ENCODE peak calls at places on chromosomes 7 and 10, in ten cellular contexts. H, K, R, S, C, T, Z, X, B and E are unnamed samples.

GRCh38 chr10:110008518-110009339 is 945 bp downstream of the ADD3 start:
- DNase-seq in H (no peak), K (peak), R (peak), S (no peak), C (peak), T (no peak), Z (peak), X (peak), B (peak), E (peak)

GRCh38 chr7:18016547-18017444 is 10.8 kb downstream of the PRPS1L1 start:
- DNase-seq in H (no peak), K (no peak), R (no peak), S (peak), C (no peak), T (no peak), Z (no peak), X (no peak), B (no peak), E (no peak)

GRCh38 chr10:85995791-85996190 is 370.8 kb downstream of the GRID1 start:
- DNase-seq in H (peak), K (no peak), R (no peak), S (peak), C (no peak), T (no peak), Z (peak), X (no peak), B (peak), E (peak)

GRCh38 chr7:74094224-74095095 is 10.9 kb downstream of the LIMK1 start:
- DNase-seq in H (peak), K (peak), R (peak), S (peak), C (peak), T (peak), Z (peak), X (peak), B (peak), E (no peak)

GRCh38 chr7:35454575-35455385 is 200.9 kb upstream of the TBX20 start:
- DNase-seq in H (no peak), K (no peak), R (no peak), S (no peak), C (no peak), T (no peak), Z (no peak), X (no peak), B (no peak), E (no peak)

GRCh38 chr10:127041561-127041960 is 136.3 kb downstream of the DOCK1 start:
- DNase-seq in H (peak), K (no peak), R (no peak), S (peak), C (no peak), T (peak), Z (peak), X (no peak), B (no peak), E (no peak)

GRCh38 chr10:27155073-27155754 is at the start of gene MASTL:
- DNase-seq in H (peak), K (peak), R (peak), S (peak), C (peak), T (peak), Z (peak), X (peak), B (peak), E (peak)

GRCh38 chr7:31595390-31595789 is 81.5 kb downstream of the ITPRID1 start:
- DNase-seq in H (no peak), K (no peak), R (no peak), S (no peak), C (no peak), T (no peak), Z (no peak), X (no peak), B (no peak), E (no peak)

GRCh38 chr10:46028584-46029570 is 1.5 kb downstream of the NCOA4 start:
- DNase-seq in H (peak), K (peak), R (peak), S (peak), C (no peak), T (no peak), Z (peak), X (no peak), B (peak), E (peak)

GRCh38 chr10:98433881-98434732 is 12.6 kb downstream of the HPS1 start:
- DNase-seq in H (peak), K (no peak), R (no peak), S (no peak), C (no peak), T (no peak), Z (peak), X (no peak), B (no peak), E (no peak)

GRCh38 chr7:78020874-78021249 is 222.3 kb downstream of the PHTF2 start:
- DNase-seq in H (peak), K (no peak), R (no peak), S (no peak), C (no peak), T (no peak), Z (peak), X (no peak), B (no peak), E (no peak)

GRCh38 chr10:125158528-125159485 is 1.6 kb downstream of the CTBP2 start:
- DNase-seq in H (peak), K (no peak), R (no peak), S (peak), C (peak), T (peak), Z (peak), X (no peak), B (no peak), E (no peak)

GRCh38 chr10:27986831-27987230 is 12.0 kb downstream of the ODAD2 start:
- DNase-seq in H (no peak), K (no peak), R (no peak), S (no peak), C (no peak), T (no peak), Z (no peak), X (no peak), B (no peak), E (no peak)

GRCh38 chr7:96120856-96121255 is 201.0 kb downstream of the SLC25A13 start:
- DNase-seq in H (peak), K (no peak), R (no peak), S (peak), C (no peak), T (no peak), Z (peak), X (no peak), B (no peak), E (no peak)

GRCh38 chr10:48606530-48607355 is 1.9 kb upstream of the ARHGAP22 start:
- DNase-seq in H (peak), K (no peak), R (no peak), S (peak), C (no peak), T (peak), Z (peak), X (no peak), B (no peak), E (no peak)

DNA sequence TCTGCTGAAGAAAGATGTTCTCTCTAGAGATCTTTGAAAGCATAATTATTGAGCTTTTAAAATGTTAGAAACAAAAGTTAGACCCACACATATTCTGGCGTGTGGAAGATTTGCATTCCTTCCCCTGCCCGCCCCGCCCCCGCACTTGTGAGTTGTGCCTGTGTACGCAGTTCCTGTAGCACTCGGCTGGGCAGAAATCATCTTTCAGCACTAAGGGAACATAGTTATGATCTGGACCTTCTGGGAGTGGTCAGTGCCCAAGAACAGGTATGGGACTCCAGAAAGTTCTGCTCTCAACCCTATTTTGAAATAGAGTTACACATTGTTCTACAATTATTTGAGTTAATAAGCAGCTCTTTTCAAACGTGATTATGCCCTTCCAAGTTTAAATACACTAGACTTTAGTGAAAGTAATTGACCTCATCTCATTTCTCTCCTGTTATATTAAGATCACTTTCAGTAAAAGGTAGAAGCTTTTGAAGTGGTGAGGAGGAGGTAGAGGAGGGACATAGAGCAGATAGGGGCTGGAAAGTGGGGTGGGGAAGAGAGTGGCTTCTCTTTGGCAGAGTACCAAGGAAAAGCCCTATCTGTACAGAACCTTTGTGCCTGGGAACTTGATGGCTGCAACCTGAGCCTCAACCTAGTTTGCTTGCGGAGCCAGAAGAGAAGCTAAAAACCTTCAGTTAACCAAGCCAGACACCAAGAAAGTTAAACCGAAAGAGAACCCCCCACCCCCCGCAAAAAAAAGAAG is 5.7 kb downstream of the BLVRA start:
- DNase-seq in H (no peak), K (peak), R (no peak), S (peak), C (peak), T (peak), Z (no peak), X (no peak), B (peak), E (no peak)
- H3K4me3 ChIP-seq in H (no peak), K (no peak), R (no peak), S (no peak), C (no peak), T (no peak), Z (no peak), X (peak), B (peak), E (no peak)

DNA sequence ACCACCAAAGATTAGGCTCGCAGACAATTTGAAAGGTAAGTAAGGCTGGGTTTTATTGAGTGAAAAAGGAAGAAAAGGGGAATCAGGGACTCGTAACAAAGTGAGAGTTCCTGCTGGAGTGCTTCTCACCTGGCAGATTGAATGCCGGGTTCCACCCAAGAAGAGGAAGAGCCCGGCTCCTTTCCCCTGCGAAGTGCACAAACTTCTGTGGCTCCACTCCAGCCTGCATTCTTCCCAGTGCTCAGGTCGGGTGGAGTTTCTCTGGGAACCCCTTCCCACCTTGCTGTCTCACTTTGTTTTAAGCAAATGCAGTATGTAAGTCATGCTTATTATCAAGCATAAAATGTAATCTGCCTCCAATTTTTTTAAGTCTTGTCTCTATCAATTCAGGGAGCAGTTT is 87.1 kb upstream of the TMEM106B start:
- DNase-seq in H (no peak), K (no peak), R (no peak), S (no peak), C (no peak), T (no peak), Z (no peak), X (no peak), B (no peak), E (no peak)
- H3K4me3 ChIP-seq in H (no peak), K (no peak), R (no peak), S (no peak), C (no peak), T (no peak), Z (no peak), X (no peak), B (no peak), E (no peak)

GRCh38 chr7:33907625-33908024 is 2.3 kb downstream of the BMPER start:
- DNase-seq in H (no peak), K (no peak), R (no peak), S (no peak), C (no peak), T (no peak), Z (no peak), X (no peak), B (no peak), E (no peak)
- H3K4me3 ChIP-seq in H (peak), K (no peak), R (no peak), S (peak), C (no peak), T (no peak), Z (peak), X (no peak), B (no peak), E (no peak)

GRCh38 chr10:78420946-78421732 is 387.5 kb downstream of the RPS24 start:
- DNase-seq in H (no peak), K (no peak), R (no peak), S (no peak), C (no peak), T (peak), Z (no peak), X (no peak), B (no peak), E (no peak)
- H3K4me3 ChIP-seq in H (no peak), K (no peak), R (no peak), S (no peak), C (no peak), T (no peak), Z (no peak), X (no peak), B (no peak), E (no peak)

GRCh38 chr10:1270490-1270889 is 214.3 kb downstream of the WDR37 start:
- DNase-seq in H (no peak), K (no peak), R (no peak), S (no peak), C (no peak), T (peak), Z (no peak), X (no peak), B (no peak), E (no peak)

GRCh38 chr10:1266033-1266802 is 210.0 kb downstream of the WDR37 start:
- DNase-seq in H (no peak), K (no peak), R (no peak), S (no peak), C (no peak), T (peak), Z (no peak), X (no peak), B (no peak), E (no peak)

GRCh38 chr10:1268856-1269255 is 212.7 kb downstream of the WDR37 start:
- DNase-seq in H (no peak), K (no peak), R (no peak), S (no peak), C (no peak), T (no peak), Z (no peak), X (no peak), B (no peak), E (no peak)

GRCh38 chr10:1267148-1267547 is 211.0 kb downstream of the WDR37 start:
- DNase-seq in H (no peak), K (no peak), R (no peak), S (no peak), C (no peak), T (no peak), Z (no peak), X (no peak), B (no peak), E (no peak)

GRCh38 chr10:1267568-1267967 is 211.4 kb downstream of the WDR37 start:
- DNase-seq in H (no peak), K (no peak), R (no peak), S (no peak), C (no peak), T (peak), Z (no peak), X (no peak), B (no peak), E (no peak)
- H3K4me3 ChIP-seq in H (no peak), K (no peak), R (no peak), S (no peak), C (no peak), T (no peak), Z (no peak), X (no peak), B (no peak), E (no peak)

DNA sequence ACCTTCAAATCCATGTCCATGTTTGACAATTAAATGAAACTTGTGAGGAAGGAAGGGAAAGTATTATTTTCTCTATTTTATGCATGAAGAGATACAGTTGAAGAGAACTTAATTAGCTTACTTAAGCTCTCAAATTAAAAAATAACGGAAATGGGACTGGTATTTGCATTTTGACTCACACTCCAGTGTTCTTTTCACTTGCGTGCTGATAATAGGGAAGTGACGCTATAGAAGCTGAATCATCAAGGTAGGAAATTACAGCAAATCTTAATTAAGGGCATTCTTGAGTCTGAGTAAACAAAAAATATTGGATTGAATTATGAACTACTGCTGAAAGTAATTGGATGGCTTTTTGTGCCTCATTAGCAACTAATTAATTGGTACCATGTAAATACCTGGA is 44.0 kb upstream of the NPVF start:
- DNase-seq in H (no peak), K (no peak), R (no peak), S (no peak), C (no peak), T (no peak), Z (no peak), X (no peak), B (no peak), E (no peak)
- H3K4me3 ChIP-seq in H (no peak), K (no peak), R (no peak), S (no peak), C (no peak), T (no peak), Z (no peak), X (no peak), B (no peak), E (no peak)

GRCh38 chr7:136894789-136895188 is 26.3 kb downstream of the CHRM2 start:
- DNase-seq in H (no peak), K (no peak), R (no peak), S (no peak), C (no peak), T (no peak), Z (no peak), X (no peak), B (no peak), E (no peak)

GRCh38 chr7:136900005-136900404 is 31.6 kb downstream of the CHRM2 start:
- DNase-seq in H (no peak), K (no peak), R (no peak), S (no peak), C (no peak), T (no peak), Z (no peak), X (no peak), B (no peak), E (no peak)

GRCh38 chr7:136897676-136898075 is 29.2 kb downstream of the CHRM2 start:
- DNase-seq in H (no peak), K (no peak), R (no peak), S (no peak), C (no peak), T (no peak), Z (no peak), X (no peak), B (no peak), E (no peak)
- H3K4me3 ChIP-seq in H (no peak), K (no peak), R (no peak), S (no peak), C (no peak), T (no peak), Z (no peak), X (no peak), B (no peak), E (no peak)

DNA sequence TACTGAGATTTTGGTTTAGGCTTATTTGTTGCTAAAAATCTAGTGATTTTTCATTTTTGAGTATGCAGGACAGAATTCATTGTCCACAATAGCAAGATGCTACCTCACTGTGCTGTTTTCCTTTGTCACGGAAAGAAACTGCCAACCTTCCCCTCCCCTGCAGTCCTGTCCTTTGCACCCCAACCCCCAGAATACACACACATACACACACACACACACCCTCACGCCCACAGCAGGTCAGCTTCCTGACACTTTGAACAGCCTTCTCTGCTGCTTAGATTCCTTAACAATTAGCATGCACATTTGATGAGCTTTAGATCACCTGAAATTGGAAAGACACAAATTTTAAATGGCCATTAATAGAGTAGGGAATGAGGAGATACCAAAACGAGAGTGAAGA is 32.1 kb downstream of the ARMC3 start:
- DNase-seq in H (no peak), K (no peak), R (no peak), S (no peak), C (no peak), T (no peak), Z (no peak), X (no peak), B (no peak), E (no peak)
- H3K4me3 ChIP-seq in H (no peak), K (no peak), R (no peak), S (no peak), C (no peak), T (no peak), Z (no peak), X (no peak), B (no peak), E (no peak)

DNA sequence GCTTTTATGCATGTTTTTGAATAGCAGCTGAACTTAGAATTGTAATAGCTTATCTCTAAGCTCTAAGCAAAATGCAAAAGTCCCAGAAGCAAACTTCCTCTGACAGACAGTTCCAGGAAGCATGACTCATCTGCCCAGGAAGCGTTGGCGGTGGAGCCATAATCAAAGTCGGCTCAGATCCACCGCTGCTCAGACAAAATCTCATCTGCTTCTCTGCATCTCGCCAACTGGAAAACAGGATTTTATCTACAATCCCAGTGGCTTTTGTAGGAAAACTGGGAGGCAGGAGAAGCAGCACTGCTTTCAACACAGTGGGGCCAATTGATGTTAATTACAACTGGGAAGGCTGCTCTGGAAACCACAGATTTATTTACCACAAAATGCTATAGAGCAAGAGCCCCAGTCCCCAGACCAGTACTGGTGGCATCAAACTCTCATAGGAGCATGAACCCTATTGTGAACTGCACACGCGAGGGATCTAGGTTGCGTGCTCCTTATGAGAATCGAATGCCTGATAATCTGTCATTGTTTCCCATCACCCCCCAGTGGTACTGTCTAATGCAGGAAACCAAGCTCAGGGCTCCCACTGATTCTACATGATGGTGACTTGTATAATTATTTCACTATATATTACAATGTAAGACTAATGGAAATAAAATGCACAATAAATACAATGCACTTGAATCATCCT is 99.9 kb downstream of the CUBN start:
- DNase-seq in H (peak), K (peak), R (peak), S (peak), C (peak), T (peak), Z (peak), X (peak), B (peak), E (peak)
- H3K4me3 ChIP-seq in H (peak), K (peak), R (peak), S (no peak), C (no peak), T (no peak), Z (peak), X (peak), B (no peak), E (peak)

GRCh38 chr7:100823534-100823933 is 3.8 kb downstream of the EPHB4 start:
- DNase-seq in H (no peak), K (no peak), R (no peak), S (no peak), C (no peak), T (no peak), Z (no peak), X (no peak), B (no peak), E (no peak)

GRCh38 chr7:100825215-100825671 is 2.1 kb downstream of the EPHB4 start:
- DNase-seq in H (peak), K (no peak), R (no peak), S (peak), C (peak), T (no peak), Z (peak), X (no peak), B (no peak), E (no peak)

GRCh38 chr7:100825760-100826545 is 1.4 kb downstream of the EPHB4 start:
- DNase-seq in H (peak), K (no peak), R (no peak), S (peak), C (no peak), T (no peak), Z (peak), X (no peak), B (no peak), E (no peak)

GRCh38 chr7:100823140-100823525 is 4.2 kb downstream of the EPHB4 start:
- DNase-seq in H (no peak), K (no peak), R (no peak), S (no peak), C (no peak), T (no peak), Z (no peak), X (no peak), B (no peak), E (no peak)

GRCh38 chr7:100824499-100825214 is 2.7 kb downstream of the EPHB4 start:
- DNase-seq in H (peak), K (no peak), R (no peak), S (no peak), C (no peak), T (no peak), Z (peak), X (no peak), B (no peak), E (no peak)
- H3K4me3 ChIP-seq in H (peak), K (no peak), R (no peak), S (peak), C (peak), T (peak), Z (peak), X (peak), B (no peak), E (no peak)